ENCODE peak calls at places on chromosome 7, in four cellular contexts. One of them, this sample, is unnamed. For H3K9me2, the result is how much of the 10 kb centered on the place peaks cover.

GRCh38 chr7:36011588-36011965 is 141.5 kb upstream of the EEPD1 start:
- DNase-seq in GM23248: no peak
- DNase-seq in OCI-LY7: no peak
- DNase-seq in GM23338: peak
- DNase-seq in this sample: no peak

GRCh38 chr7:39531818-39532217 is 34.4 kb upstream of the YAE1 start:
- DNase-seq in GM23248: no peak
- DNase-seq in OCI-LY7: no peak
- DNase-seq in GM23338: no peak
- DNase-seq in this sample: no peak

GRCh38 chr7:41437257-41438196 is 265.4 kb downstream of the INHBA start:
- DNase-seq in GM23248: peak
- DNase-seq in OCI-LY7: no peak
- DNase-seq in GM23338: no peak
- DNase-seq in this sample: no peak

GRCh38 chr7:140122975-140123374 is 53.8 kb downstream of the KDM7A start:
- DNase-seq in GM23248: peak
- DNase-seq in OCI-LY7: no peak
- DNase-seq in GM23338: no peak
- DNase-seq in this sample: no peak

GRCh38 chr7:28536259-28536658 is 123.9 kb downstream of the CREB5 start:
- DNase-seq in GM23248: peak
- DNase-seq in OCI-LY7: no peak
- DNase-seq in GM23338: peak
- DNase-seq in this sample: no peak

GRCh38 chr7:70098133-70098561 is 499.9 kb downstream of the AUTS2 start:
- DNase-seq in GM23248: no peak
- DNase-seq in OCI-LY7: no peak
- DNase-seq in GM23338: no peak
- DNase-seq in this sample: no peak

GRCh38 chr7:90727412-90727811 is 131.3 kb downstream of the CDK14 start:
- DNase-seq in GM23248: no peak
- DNase-seq in OCI-LY7: no peak
- DNase-seq in GM23338: no peak
- DNase-seq in this sample: peak

GRCh38 chr7:24123061-24123460 is 160.9 kb upstream of the NPY start:
- DNase-seq in GM23248: peak
- DNase-seq in OCI-LY7: no peak
- DNase-seq in GM23338: peak
- DNase-seq in this sample: no peak

GRCh38 chr7:88771417-88771816 is 11.9 kb downstream of the ZNF804B start:
- DNase-seq in GM23248: no peak
- DNase-seq in OCI-LY7: no peak
- DNase-seq in GM23338: no peak
- DNase-seq in this sample: no peak

GRCh38 chr7:18004372-18004771 is 23.3 kb downstream of the PRPS1L1 start:
- DNase-seq in GM23248: peak
- DNase-seq in OCI-LY7: no peak
- DNase-seq in GM23338: peak
- DNase-seq in this sample: no peak
- H3K4me2 ChIP-seq in GM23248: no peak
- H3K4me2 ChIP-seq in OCI-LY7: no peak
- H3K4me2 ChIP-seq in GM23338: peak
- H3K4me2 ChIP-seq in this sample: no peak

DNA sequence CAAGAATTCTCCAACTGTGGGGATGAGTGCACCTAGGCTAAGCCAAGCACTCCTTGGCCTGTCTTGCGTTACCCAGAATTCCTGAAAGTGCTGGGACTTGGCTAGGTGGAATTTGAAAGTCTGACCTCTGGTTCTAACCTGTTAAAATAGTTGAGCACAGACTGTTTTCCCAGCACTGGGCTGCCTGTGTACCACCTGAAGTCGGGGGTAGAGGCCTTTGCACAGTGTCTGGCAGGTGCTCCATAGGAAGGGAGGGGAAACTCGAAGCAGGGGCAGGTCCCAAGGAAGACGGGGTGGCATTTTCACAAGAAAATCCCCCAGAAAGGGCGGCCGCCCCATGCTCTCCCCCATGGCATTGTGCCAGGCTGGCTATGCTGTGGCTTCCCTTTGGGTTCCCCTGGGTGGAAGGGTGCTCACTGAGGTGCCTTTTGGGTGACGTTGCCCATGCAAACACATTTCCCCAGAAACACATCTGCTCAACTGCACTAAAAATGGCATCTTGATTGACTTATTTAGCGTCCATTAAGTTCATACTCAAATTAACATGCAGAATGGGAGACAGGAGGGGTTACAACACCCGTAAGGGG is 62.9 kb downstream of the SYPL1 start:
- DNase-seq in GM23248: no peak
- DNase-seq in OCI-LY7: peak
- DNase-seq in GM23338: no peak
- DNase-seq in this sample: peak
- H3K9me2 ChIP-seq in GM23248: under half
- H3K9me2 ChIP-seq in OCI-LY7: under half
- H3K9me2 ChIP-seq in GM23338: under half
- H3K9me2 ChIP-seq in this sample: under half

GRCh38 chr7:26155531-26156375 is 3.8 kb downstream of the NFE2L3 start:
- DNase-seq in GM23248: peak
- DNase-seq in OCI-LY7: no peak
- DNase-seq in GM23338: peak
- DNase-seq in this sample: no peak
- H2AFZ ChIP-seq in GM23248: no peak
- H2AFZ ChIP-seq in OCI-LY7: no peak
- H2AFZ ChIP-seq in GM23338: no peak
- H2AFZ ChIP-seq in this sample: no peak

GRCh38 chr7:7117935-7118586 is 64.3 kb upstream of the C1GALT1 start:
- DNase-seq in GM23248: no peak
- DNase-seq in OCI-LY7: no peak
- DNase-seq in GM23338: no peak
- DNase-seq in this sample: no peak
- H3K4me2 ChIP-seq in GM23248: no peak
- H3K4me2 ChIP-seq in OCI-LY7: no peak
- H3K4me2 ChIP-seq in GM23338: peak
- H3K4me2 ChIP-seq in this sample: no peak

GRCh38 chr7:46774515-46774914 is 807.4 kb downstream of the TNS3 start:
- DNase-seq in GM23248: no peak
- DNase-seq in OCI-LY7: no peak
- DNase-seq in GM23338: no peak
- DNase-seq in this sample: no peak
- H3K9me2 ChIP-seq in GM23248: under half
- H3K9me2 ChIP-seq in OCI-LY7: under half
- H3K9me2 ChIP-seq in GM23338: under half
- H3K9me2 ChIP-seq in this sample: under half

GRCh38 chr7:107128217-107128616 is 40.6 kb upstream of the HBP1 start:
- DNase-seq in GM23248: no peak
- DNase-seq in OCI-LY7: peak
- DNase-seq in GM23338: no peak
- DNase-seq in this sample: no peak

GRCh38 chr7:107125475-107125874 is 43.3 kb upstream of the HBP1 start:
- DNase-seq in GM23248: no peak
- DNase-seq in OCI-LY7: peak
- DNase-seq in GM23338: no peak
- DNase-seq in this sample: no peak

GRCh38 chr7:107133396-107133795 is 35.4 kb upstream of the HBP1 start:
- DNase-seq in GM23248: no peak
- DNase-seq in OCI-LY7: no peak
- DNase-seq in GM23338: no peak
- DNase-seq in this sample: no peak

GRCh38 chr7:107128748-107129147 is 40.1 kb upstream of the HBP1 start:
- DNase-seq in GM23248: no peak
- DNase-seq in OCI-LY7: no peak
- DNase-seq in GM23338: no peak
- DNase-seq in this sample: no peak

DNA sequence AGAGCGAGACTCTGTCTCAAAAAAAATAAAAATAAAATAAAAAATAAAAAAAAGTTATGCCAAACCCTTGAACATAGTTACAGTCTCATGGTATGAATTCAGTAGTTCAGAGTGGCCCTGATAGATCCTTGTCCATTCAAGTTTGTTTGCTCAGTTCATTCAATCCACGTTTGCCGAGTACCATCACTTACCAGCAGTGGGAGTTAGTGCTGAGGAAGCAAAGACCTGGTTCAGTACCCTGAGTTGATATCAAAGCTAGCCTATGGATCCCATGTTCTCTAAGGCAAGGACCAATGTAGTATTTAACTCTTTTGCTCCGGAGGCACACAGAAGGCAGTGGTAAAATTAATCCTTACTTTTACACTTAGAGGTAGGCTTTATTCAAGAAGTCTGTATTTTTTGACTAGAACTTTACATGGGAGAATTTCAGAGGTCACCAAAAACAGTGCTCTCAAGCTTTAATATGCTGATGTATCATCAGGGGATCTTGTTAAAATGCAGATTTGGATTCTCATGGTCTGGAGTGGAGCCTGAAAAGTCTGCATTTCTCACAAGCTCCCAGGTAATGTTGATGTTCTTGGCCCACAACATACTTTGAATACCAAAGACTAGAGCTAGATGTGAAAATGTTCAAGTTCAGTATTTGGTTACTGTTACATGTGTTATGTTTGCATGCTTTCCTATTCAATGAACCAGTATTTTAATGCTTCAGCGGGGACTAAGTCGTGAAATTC is 38.1 kb upstream of the HBP1 start:
- DNase-seq in GM23248: no peak
- DNase-seq in OCI-LY7: no peak
- DNase-seq in GM23338: peak
- DNase-seq in this sample: peak
- H2AFZ ChIP-seq in GM23248: no peak
- H2AFZ ChIP-seq in OCI-LY7: no peak
- H2AFZ ChIP-seq in GM23338: no peak
- H2AFZ ChIP-seq in this sample: no peak

DNA sequence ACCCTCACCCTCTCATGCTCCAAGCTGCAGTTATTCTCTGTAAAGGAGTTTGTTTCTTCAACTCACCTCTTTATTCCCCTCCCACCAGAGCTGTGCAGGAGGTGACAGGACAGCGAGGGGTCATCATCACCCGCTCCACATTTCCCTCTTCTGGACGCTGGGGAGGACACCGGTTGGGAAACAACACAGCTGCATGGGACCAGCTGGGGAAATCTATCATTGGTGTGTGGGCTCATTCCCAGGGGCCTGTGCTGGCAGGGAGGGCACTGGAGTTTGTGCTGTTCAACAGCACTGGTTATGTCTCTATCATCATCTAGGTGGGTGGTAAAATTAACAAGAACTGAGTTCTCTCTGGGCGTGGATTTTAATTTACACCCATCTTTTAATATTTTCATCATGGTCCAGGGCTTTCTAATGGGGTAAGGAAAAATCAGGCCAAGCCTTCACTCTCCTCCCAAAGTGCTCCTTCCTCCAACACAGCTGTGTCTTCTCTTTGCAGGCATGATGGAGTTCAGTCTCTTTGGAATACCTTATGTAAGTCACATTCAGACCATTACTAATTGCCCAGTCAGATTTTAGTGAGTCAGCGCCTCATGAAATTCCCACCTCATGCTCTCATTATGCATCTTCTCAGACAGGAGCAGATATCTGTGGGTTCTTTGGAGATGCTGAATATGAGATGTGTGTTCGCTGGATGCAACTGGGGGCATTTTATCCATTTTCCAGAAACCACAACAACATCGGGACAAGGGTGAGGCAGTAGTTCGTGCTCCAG is 61.6 kb downstream of the PRSS58 start:
- DNase-seq in GM23248: peak
- DNase-seq in OCI-LY7: no peak
- DNase-seq in GM23338: no peak
- DNase-seq in this sample: no peak
- H3K4me2 ChIP-seq in GM23248: no peak
- H3K4me2 ChIP-seq in OCI-LY7: no peak
- H3K4me2 ChIP-seq in GM23338: no peak
- H3K4me2 ChIP-seq in this sample: no peak

DNA sequence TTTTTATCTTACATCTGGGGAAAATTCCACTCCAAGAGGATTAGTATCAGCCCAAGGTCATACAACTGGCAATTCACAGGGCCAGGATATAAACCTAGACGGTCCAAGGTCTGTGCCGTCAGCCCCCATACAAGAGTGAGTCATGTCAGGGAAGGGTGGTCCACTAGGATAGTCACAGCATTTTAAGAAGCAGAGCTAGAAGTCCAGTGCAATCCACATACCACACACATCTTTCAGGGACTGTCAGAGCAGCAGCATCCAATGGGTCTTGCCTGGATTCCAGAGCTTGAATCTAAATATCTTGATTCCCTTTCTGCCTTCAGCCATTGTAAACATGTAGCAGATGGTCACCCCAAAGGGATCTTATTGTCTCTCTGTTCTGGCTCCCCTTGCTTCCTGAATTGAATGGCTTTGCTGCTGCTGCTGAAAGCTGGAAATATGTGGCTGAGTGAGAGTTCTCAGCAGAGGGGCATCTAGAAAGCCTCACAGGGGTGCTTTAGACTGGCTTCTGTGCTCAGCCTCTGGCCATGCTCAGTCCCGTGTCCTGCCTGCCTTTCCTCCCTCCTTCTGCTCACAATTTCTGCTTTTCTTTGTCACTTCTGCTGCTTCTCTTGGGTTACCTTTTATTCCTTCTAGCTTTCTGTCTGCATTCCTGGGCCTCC is 9.9 kb upstream of the OR6V1 start:
- DNase-seq in GM23248: peak
- DNase-seq in OCI-LY7: no peak
- DNase-seq in GM23338: peak
- DNase-seq in this sample: no peak
- H3K9me2 ChIP-seq in GM23248: under half
- H3K9me2 ChIP-seq in OCI-LY7: under half
- H3K9me2 ChIP-seq in GM23338: under half
- H3K9me2 ChIP-seq in this sample: under half

DNA sequence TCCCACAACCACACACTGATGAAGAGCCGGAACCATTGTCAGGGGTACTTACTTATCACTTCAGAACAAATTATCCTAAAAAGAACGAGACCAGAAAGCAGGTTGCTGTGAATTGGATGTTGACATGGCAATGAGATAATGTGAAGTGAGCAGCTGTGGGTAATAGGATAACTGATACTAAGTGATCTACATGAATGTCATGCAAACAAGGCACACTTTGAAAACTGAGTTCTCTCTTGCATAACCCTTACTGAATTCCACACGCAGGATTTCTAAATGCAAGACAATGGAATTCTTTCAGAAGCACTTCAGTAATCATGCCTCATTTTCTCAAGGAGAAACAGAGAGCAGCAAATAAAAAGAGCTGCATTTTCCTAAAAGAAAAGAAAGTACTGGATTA is 242.5 kb upstream of the TMEM229A start:
- DNase-seq in GM23248: no peak
- DNase-seq in OCI-LY7: no peak
- DNase-seq in GM23338: peak
- DNase-seq in this sample: no peak
- H2AFZ ChIP-seq in GM23248: no peak
- H2AFZ ChIP-seq in OCI-LY7: no peak
- H2AFZ ChIP-seq in GM23338: no peak
- H2AFZ ChIP-seq in this sample: no peak

This sample was measured in Karpas-422.